ENCODE peak calls at places on chromosomes 5 and 9, in seven cellular contexts. M, E, I, Y, V, C and L are unnamed samples.

GRCh38 chr5:160353379-160353778 is 17.0 kb downstream of the C1QTNF2 start:
- DNase-seq in M (no peak), C (no peak), E (peak; percentile 72), V (no peak), Y (peak; percentile 26), I (peak; percentile 46), L (no peak)

GRCh38 chr9:83509372-83509771 is 28.8 kb downstream of the FRMD3 start:
- DNase-seq in C (no peak), Y (no peak), E (no peak), I (no peak), V (no peak), M (no peak), L (peak; percentile 86)

GRCh38 chr5:36041537-36041845 is 25.2 kb downstream of the UGT3A2 start:
- DNase-seq in V (no peak), C (no peak), E (no peak), M (no peak), I (no peak), Y (no peak), L (no peak)

GRCh38 chr5:154895606-154896561 is 37.5 kb downstream of the CNOT8 start:
- DNase-seq in E (no peak), Y (no peak), I (no peak), M (no peak), C (no peak), V (peak; percentile 11), L (no peak)

GRCh38 chr5:40681351-40682311 is 1.9 kb downstream of the PTGER4 start:
- DNase-seq in M (peak; percentile 47), Y (peak; percentile 3), I (peak; percentile 27), V (peak; percentile 62), C (peak; percentile 29), E (no peak), L (peak; percentile 46)

GRCh38 chr5:89071941-89072331 is 189.0 kb upstream of the MEF2C start:
- DNase-seq in V (no peak), C (no peak), M (no peak), I (no peak), E (no peak), Y (no peak), L (no peak)

GRCh38 chr9:88235615-88236014 is 97.3 kb upstream of the SPATA31C2 start:
- DNase-seq in M (no peak), I (no peak), Y (no peak), E (no peak), C (no peak), V (no peak), L (peak; percentile 26)

GRCh38 chr5:150587830-150588494 is 52.5 kb upstream of the SYNPO start:
- DNase-seq in V (no peak), E (no peak), Y (no peak), C (no peak), M (no peak), I (no peak), L (no peak)

GRCh38 chr9:127527560-127528268 is 76.4 kb downstream of the LRSAM1 start:
- DNase-seq in C (no peak), I (no peak), E (no peak), M (no peak), V (no peak), Y (no peak), L (no peak)